ENCODE peak calls at places on chromosomes 7 and 10, in eight cellular contexts. E is H1; P is stromal cell of bone marrow; U is ACHN; X is A172; S is stimulated activated CD4-positive, alpha-beta T cell treated with anti-CD3 and anti-CD28 coated beads, Interleukin-15, amount 100 ng/mL, for 24 hours; W is effector memory CD4-positive, alpha-beta T cell; N is neural crest cell. O is an unnamed sample.

GRCh38 chr10:133179128-133179520 is 19.1 kb downstream of the KNDC1 start:
- DNase-seq in U (no peak), P (no peak), W (no peak), N (no peak), E (no peak), X (no peak), S (no peak), O (peak)

GRCh38 chr7:88151119-88151790 is 68.6 kb downstream of the SRI start:
- DNase-seq in W (no peak), N (no peak), X (no peak), P (no peak), S (no peak), E (no peak), U (no peak), O (no peak)

GRCh38 chr7:1555046-1555812 is 776 bp downstream of the TMEM184A start:
- DNase-seq in S (no peak), E (no peak), W (no peak), P (no peak), N (no peak), X (peak), U (peak), O (no peak)

GRCh38 chr7:105256621-105257283 is 132.0 kb downstream of the SRPK2 start:
- DNase-seq in U (no peak), W (no peak), E (no peak), N (no peak), S (no peak), P (no peak), X (no peak), O (no peak)

GRCh38 chr10:131202964-131203363 is 108.6 kb downstream of the TCERG1L start:
- DNase-seq in U (no peak), N (no peak), E (no peak), X (no peak), P (no peak), S (no peak), W (no peak), O (no peak)

GRCh38 chr10:60236869-60237524 is 152.7 kb downstream of the ANK3 start:
- DNase-seq in X (peak), S (peak), E (no peak), N (no peak), U (no peak), P (peak), W (no peak), O (peak)

GRCh38 chr7:157496426-157497275 is 159.8 kb downstream of the DNAJB6 start:
- DNase-seq in S (no peak), W (no peak), E (no peak), U (no peak), N (no peak), P (no peak), X (no peak), O (peak)

GRCh38 chr7:51246258-51247245 is 70.1 kb downstream of the COBL start:
- DNase-seq in N (no peak), P (no peak), S (no peak), X (no peak), U (no peak), W (no peak), E (no peak), O (peak)

GRCh38 chr7:17690030-17690429 is 250.3 kb downstream of the SNX13 start:
- DNase-seq in U (peak), E (no peak), N (no peak), S (no peak), X (peak), P (peak), W (no peak), O (no peak)

GRCh38 chr7:98119257-98119918 is 12.7 kb downstream of the LMTK2 start:
- DNase-seq in U (peak), W (no peak), E (no peak), X (peak), N (no peak), S (no peak), P (peak), O (no peak)

GRCh38 chr7:105600720-105601550 is 19.6 kb upstream of the EFCAB10 start:
- DNase-seq in U (no peak), W (no peak), S (no peak), P (no peak), N (no peak), E (peak), X (no peak), O (no peak)

O was measured in Right ventricle myocardium superior.